ENCODE peak calls at places on chromosomes 5 and 9, in eight cellular contexts. W is HL-60; U is A549; Z is sigmoid colon; G is heart left ventricle; B is CD4-positive, alpha-beta T cell; H is endodermal cell; V is tibial artery. S is an unnamed sample.

GRCh38 chr5:5421149-5421960 is 1.1 kb upstream of the ICE1 start:
- DNase-seq in W (no peak), U (no peak), Z (no peak), G (no peak), B (peak), H (no peak), V (no peak), S (no peak)

GRCh38 chr9:121395558-121395957 is 25.5 kb upstream of the STOM start:
- DNase-seq in W (no peak), U (no peak), Z (no peak), G (no peak), B (no peak), H (no peak), V (no peak), S (no peak)

GRCh38 chr5:50963647-50964584 is 297.5 kb downstream of the PARP8 start:
- DNase-seq in W (no peak), U (no peak), Z (no peak), G (no peak), B (no peak), H (peak), V (no peak), S (no peak)

GRCh38 chr5:172114875-172115422 is 73.1 kb downstream of the STK10 start:
- DNase-seq in W (peak), U (no peak), Z (no peak), G (peak), B (no peak), H (no peak), V (peak), S (peak)

GRCh38 chr9:72952914-72953313 is at the start of gene ALDH1A1:
- DNase-seq in W (no peak), U (no peak), Z (no peak), G (no peak), B (no peak), H (no peak), V (no peak), S (no peak)

GRCh38 chr5:139776856-139777255 is 18.8 kb upstream of the PSD2 start:
- DNase-seq in W (no peak), U (no peak), Z (no peak), G (no peak), B (no peak), H (no peak), V (no peak), S (no peak)

GRCh38 chr9:124006448-124007156 is 5.0 kb upstream of the LHX2 start:
- DNase-seq in W (no peak), U (no peak), Z (no peak), G (no peak), B (no peak), H (peak), V (no peak), S (peak)

GRCh38 chr5:72388652-72389051 is 68.5 kb downstream of the PTCD2 start:
- DNase-seq in W (no peak), U (no peak), Z (no peak), G (peak), B (no peak), H (no peak), V (no peak), S (no peak)

GRCh38 chr9:69386651-69387050 is 61.6 kb downstream of the ENTREP1 start:
- DNase-seq in W (no peak), U (no peak), Z (no peak), G (peak), B (no peak), H (no peak), V (no peak), S (no peak)

GRCh38 chr5:151150484-151151262 is 6.9 kb downstream of the ANXA6 start:
- DNase-seq in W (peak), U (no peak), Z (peak), G (no peak), B (peak), H (no peak), V (no peak), S (no peak)

GRCh38 chr5:168072665-168073064 is 218.8 kb upstream of the WWC1 start:
- DNase-seq in W (no peak), U (no peak), Z (no peak), G (no peak), B (no peak), H (no peak), V (no peak), S (no peak)

GRCh38 chr9:34957492-34958410 is at the start of gene PHF24:
- DNase-seq in W (no peak), U (no peak), Z (no peak), G (no peak), B (no peak), H (peak), V (no peak), S (no peak)

GRCh38 chr9:117276444-117276843 is 138.4 kb downstream of the ASTN2 start:
- DNase-seq in W (no peak), U (no peak), Z (no peak), G (no peak), B (no peak), H (no peak), V (no peak), S (no peak)

GRCh38 chr5:2000591-2000990 is 117.9 kb upstream of the IRX4 start:
- DNase-seq in W (no peak), U (no peak), Z (no peak), G (no peak), B (no peak), H (no peak), V (no peak), S (no peak)

GRCh38 chr5:51651889-51652288 is 268.6 kb downstream of the ISL1 start:
- DNase-seq in W (no peak), U (no peak), Z (no peak), G (no peak), B (no peak), H (no peak), V (no peak), S (no peak)

GRCh38 chr5:147782053-147783028 is at the start of gene JAKMIP2:
- DNase-seq in W (peak), U (no peak), Z (peak), G (peak), B (peak), H (peak), V (peak), S (peak)

GRCh38 chr9:99819123-99819483 is 2.6 kb upstream of the NR4A3 start:
- DNase-seq in W (no peak), U (no peak), Z (no peak), G (no peak), B (no peak), H (no peak), V (no peak), S (no peak)

GRCh38 chr9:99821187-99822095 is at the start of gene NR4A3:
- DNase-seq in W (peak), U (peak), Z (peak), G (peak), B (peak), H (peak), V (peak), S (peak)

GRCh38 chr9:99820330-99821186 is 1.1 kb upstream of the NR4A3 start:
- DNase-seq in W (no peak), U (peak), Z (peak), G (peak), B (no peak), H (no peak), V (peak), S (peak)

GRCh38 chr9:99818439-99818992 is 3.2 kb upstream of the NR4A3 start:
- DNase-seq in W (no peak), U (no peak), Z (no peak), G (no peak), B (no peak), H (peak), V (no peak), S (no peak)

GRCh38 chr9:99819484-99820329 is 2.0 kb upstream of the NR4A3 start:
- DNase-seq in W (peak), U (peak), Z (peak), G (peak), B (peak), H (peak), V (peak), S (peak)
- H3K27ac ChIP-seq in W (peak), U (peak), Z (peak), G (peak), B (peak), H (peak), V (peak), S (peak)

DNA sequence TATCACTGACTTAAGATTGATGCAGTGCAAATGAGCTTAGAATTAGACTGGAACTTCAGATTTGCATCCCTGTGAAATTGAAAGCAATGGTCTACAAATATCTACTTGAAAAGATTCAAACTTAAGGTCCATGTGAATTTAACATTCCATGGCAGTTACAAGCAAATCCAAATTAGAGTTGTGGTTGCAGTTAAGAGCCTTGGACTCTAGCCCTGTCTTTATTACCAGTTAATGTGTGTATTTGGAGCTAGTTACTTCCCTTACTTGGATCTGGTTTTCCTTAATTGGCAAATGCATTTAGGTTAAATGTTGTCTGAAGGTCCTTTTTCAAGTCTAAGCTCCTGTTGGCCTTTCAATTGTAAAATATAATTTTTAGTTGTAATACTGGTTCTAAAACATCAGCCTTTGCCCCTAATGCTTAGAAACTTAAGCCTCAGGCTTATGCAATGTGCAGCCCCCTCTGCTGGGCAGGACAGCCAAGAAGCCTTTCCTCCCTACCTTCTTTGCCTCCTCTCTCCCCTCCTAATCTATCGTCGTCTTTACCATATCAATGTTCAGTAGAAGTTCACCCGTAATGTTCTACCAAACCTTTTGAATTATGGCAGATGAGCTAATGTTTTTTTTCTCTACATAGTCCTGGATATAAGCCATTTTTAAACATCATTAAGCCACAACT is 59.5 kb downstream of the ERMP1 start:
- DNase-seq in W (no peak), U (no peak), Z (no peak), G (no peak), B (no peak), H (peak), V (no peak), S (no peak)
- TF ChIP-seq CTCF in W (no peak), U (peak), Z (no peak), G (no peak), B (no peak), H (peak), V (no peak), S (no peak)

GRCh38 chr5:132500244-132500930 is 9.8 kb upstream of the IRF1 start:
- DNase-seq in W (no peak), U (no peak), Z (no peak), G (no peak), B (no peak), H (peak), V (no peak), S (no peak)
- H3K27ac ChIP-seq in W (no peak), U (peak), Z (peak), G (peak), B (no peak), H (no peak), V (peak), S (no peak)

GRCh38 chr5:98454904-98455303 is 318.6 kb upstream of the RGMB start:
- DNase-seq in W (no peak), U (no peak), Z (no peak), G (no peak), B (no peak), H (no peak), V (no peak), S (no peak)
- TF ChIP-seq CTCF in W (no peak), U (peak), Z (no peak), G (no peak), B (no peak), H (no peak), V (no peak), S (no peak)

GRCh38 chr9:128148509-128149000 is 698 bp upstream of the LCN2 start:
- DNase-seq in W (no peak), U (no peak), Z (no peak), G (no peak), B (no peak), H (no peak), V (no peak), S (peak)
- H3K27ac ChIP-seq in W (no peak), U (peak), Z (no peak), G (no peak), B (no peak), H (no peak), V (no peak), S (peak)